ENCODE peak calls at places on chromosome 1, in five cellular contexts. One of them, this sample, is unnamed.

GRCh38 chr1:54177726-54178125 is 22.1 kb downstream of the CYB5RL start:
- DNase-seq in GM12878: no peak
- DNase-seq in PC-3: no peak
- DNase-seq in keratinocyte: no peak
- DNase-seq in GM23338: no peak
- DNase-seq in this sample: no peak

GRCh38 chr1:212452323-212453155 is 19.8 kb downstream of the NENF start:
- DNase-seq in GM12878: no peak
- DNase-seq in keratinocyte: no peak
- DNase-seq in GM23338: no peak
- DNase-seq in PC-3: no peak
- DNase-seq in this sample: no peak

GRCh38 chr1:108048311-108049082 is 83.5 kb upstream of the VAV3 start:
- DNase-seq in GM12878: no peak
- DNase-seq in keratinocyte: no peak
- DNase-seq in PC-3: no peak
- DNase-seq in GM23338: no peak
- DNase-seq in this sample: no peak

GRCh38 chr1:28173151-28173979 is 3.1 kb downstream of the PTAFR start:
- DNase-seq in keratinocyte: no peak
- DNase-seq in PC-3: no peak
- DNase-seq in GM12878: no peak
- DNase-seq in GM23338: no peak
- DNase-seq in this sample: no peak

GRCh38 chr1:3029991-3030662 is 8.9 kb downstream of the ACTRT2 start:
- DNase-seq in GM12878: no peak
- DNase-seq in GM23338: no peak
- DNase-seq in PC-3: no peak
- DNase-seq in keratinocyte: no peak
- DNase-seq in this sample: no peak

GRCh38 chr1:109084563-109085517 is 5.7 kb upstream of the TMEM167B start:
- DNase-seq in PC-3: peak; percentile 26
- DNase-seq in GM23338: no peak
- DNase-seq in GM12878: no peak
- DNase-seq in keratinocyte: no peak
- DNase-seq in this sample: no peak

GRCh38 chr1:37676281-37677243 is 15.8 kb upstream of the CDCA8 start:
- DNase-seq in PC-3: no peak
- DNase-seq in GM23338: no peak
- DNase-seq in GM12878: peak; percentile 68
- DNase-seq in keratinocyte: no peak
- DNase-seq in this sample: peak; percentile 75

GRCh38 chr1:93056214-93056613 is 22.9 kb upstream of the MTF2 start:
- DNase-seq in GM12878: no peak
- DNase-seq in keratinocyte: no peak
- DNase-seq in PC-3: peak; percentile 44
- DNase-seq in GM23338: peak; percentile 83
- DNase-seq in this sample: peak; percentile 13

GRCh38 chr1:14262582-14262981 is 335.9 kb upstream of the KAZN start:
- DNase-seq in GM12878: no peak
- DNase-seq in PC-3: no peak
- DNase-seq in GM23338: no peak
- DNase-seq in keratinocyte: no peak
- DNase-seq in this sample: no peak

GRCh38 chr1:155320661-155321576 is at the start of gene RUSC1:
- DNase-seq in GM23338: peak; percentile 93
- DNase-seq in keratinocyte: no peak
- DNase-seq in PC-3: peak; percentile 41
- DNase-seq in GM12878: no peak
- DNase-seq in this sample: no peak

GRCh38 chr1:159076753-159077656 is at the start of gene AIM2:
- DNase-seq in GM12878: peak; percentile 97
- DNase-seq in keratinocyte: no peak
- DNase-seq in PC-3: peak; percentile 55
- DNase-seq in GM23338: no peak
- DNase-seq in this sample: peak; percentile 96

GRCh38 chr1:200226268-200226968 is 183.4 kb downstream of the ZNF281 start:
- DNase-seq in GM12878: no peak
- DNase-seq in PC-3: no peak
- DNase-seq in GM23338: peak; percentile 72
- DNase-seq in keratinocyte: no peak
- DNase-seq in this sample: peak; percentile 54

GRCh38 chr1:64531057-64531456 is 61.1 kb downstream of the CACHD1 start:
- DNase-seq in PC-3: no peak
- DNase-seq in GM12878: no peak
- DNase-seq in GM23338: no peak
- DNase-seq in keratinocyte: no peak
- DNase-seq in this sample: no peak

GRCh38 chr1:25694167-25694566 is 77.6 kb downstream of the MAN1C1 start:
- DNase-seq in GM23338: no peak
- DNase-seq in keratinocyte: no peak
- DNase-seq in PC-3: no peak
- DNase-seq in GM12878: no peak
- DNase-seq in this sample: no peak

GRCh38 chr1:63612971-63613370 is 19.8 kb downstream of the PGM1 start:
- DNase-seq in GM12878: no peak
- DNase-seq in GM23338: no peak
- DNase-seq in keratinocyte: no peak
- DNase-seq in PC-3: no peak
- DNase-seq in this sample: no peak

GRCh38 chr1:196535727-196536126 is 72.5 kb downstream of the KCNT2 start:
- DNase-seq in keratinocyte: peak; percentile 17
- DNase-seq in GM23338: peak; percentile 80
- DNase-seq in GM12878: no peak
- DNase-seq in PC-3: peak; percentile 5
- DNase-seq in this sample: peak; percentile 46

GRCh38 chr1:24830680-24831272 is 85.5 kb downstream of the CLIC4 start:
- DNase-seq in GM12878: no peak
- DNase-seq in GM23338: peak; percentile 82
- DNase-seq in keratinocyte: peak; percentile 33
- DNase-seq in PC-3: peak; percentile 86
- DNase-seq in this sample: peak; percentile 62

GRCh38 chr1:6083801-6084467 is 38.2 kb downstream of the KCNAB2 start:
- DNase-seq in GM12878: no peak
- DNase-seq in keratinocyte: no peak
- DNase-seq in PC-3: no peak
- DNase-seq in GM23338: no peak
- DNase-seq in this sample: no peak

GRCh38 chr1:41006942-41007865 is 14.3 kb downstream of the SLFNL1 start:
- DNase-seq in GM23338: no peak
- DNase-seq in GM12878: no peak
- DNase-seq in keratinocyte: peak; percentile 97
- DNase-seq in PC-3: peak; percentile 18
- DNase-seq in this sample: no peak

GRCh38 chr1:57461405-57461804 is 37.5 kb upstream of the DAB1 start:
- DNase-seq in GM12878: no peak
- DNase-seq in GM23338: no peak
- DNase-seq in PC-3: no peak
- DNase-seq in keratinocyte: no peak
- DNase-seq in this sample: no peak

GRCh38 chr1:210328746-210329488 is at the start of gene HHAT:
- DNase-seq in GM23338: peak; percentile 82
- DNase-seq in GM12878: no peak
- DNase-seq in PC-3: peak; percentile 86
- DNase-seq in keratinocyte: no peak
- DNase-seq in this sample: peak; percentile 91

GRCh38 chr1:231550448-231550781 is 21.9 kb downstream of the TSNAX start:
- DNase-seq in GM23338: peak; percentile 78
- DNase-seq in PC-3: peak; percentile 58
- DNase-seq in keratinocyte: no peak
- DNase-seq in GM12878: no peak
- DNase-seq in this sample: peak; percentile 50

GRCh38 chr1:227747382-227747781 is 12.1 kb downstream of the SNAP47 start:
- DNase-seq in keratinocyte: no peak
- DNase-seq in PC-3: no peak
- DNase-seq in GM23338: no peak
- DNase-seq in GM12878: no peak
- DNase-seq in this sample: no peak

GRCh38 chr1:211932581-211933010 is 102.0 kb upstream of the LPGAT1 start:
- DNase-seq in GM12878: no peak
- DNase-seq in GM23338: no peak
- DNase-seq in PC-3: no peak
- DNase-seq in keratinocyte: no peak
- DNase-seq in this sample: no peak

GRCh38 chr1:30731806-30732276 is 8.5 kb upstream of the MATN1 start:
- DNase-seq in PC-3: no peak
- DNase-seq in GM12878: no peak
- DNase-seq in GM23338: no peak
- DNase-seq in keratinocyte: no peak
- DNase-seq in this sample: no peak

GRCh38 chr1:30745834-30746208 is 11.8 kb downstream of the LAPTM5 start:
- DNase-seq in keratinocyte: no peak
- DNase-seq in PC-3: no peak
- DNase-seq in GM12878: no peak
- DNase-seq in GM23338: no peak
- DNase-seq in this sample: no peak

GRCh38 chr1:116537898-116538297 is 32.9 kb downstream of the CD58 start:
- DNase-seq in GM23338: no peak
- DNase-seq in keratinocyte: no peak
- DNase-seq in PC-3: no peak
- DNase-seq in GM12878: no peak
- DNase-seq in this sample: no peak

GRCh38 chr1:96361251-96361856 is 360.2 kb upstream of the PTBP2 start:
- DNase-seq in PC-3: no peak
- DNase-seq in keratinocyte: no peak
- DNase-seq in GM12878: no peak
- DNase-seq in GM23338: no peak
- DNase-seq in this sample: no peak

GRCh38 chr1:37033355-37034291 is 692 bp downstream of the GRIK3 start:
- DNase-seq in GM12878: no peak
- DNase-seq in keratinocyte: no peak
- DNase-seq in PC-3: no peak
- DNase-seq in GM23338: no peak
- DNase-seq in this sample: no peak

GRCh38 chr1:228276901-228277490 is 69.2 kb downstream of the OBSCN start:
- DNase-seq in GM12878: no peak
- DNase-seq in keratinocyte: no peak
- DNase-seq in GM23338: peak; percentile 24
- DNase-seq in PC-3: no peak
- DNase-seq in this sample: no peak

GRCh38 chr1:156677616-156678596 is 699 bp upstream of the NES start:
- DNase-seq in GM12878: no peak
- DNase-seq in GM23338: peak; percentile 93
- DNase-seq in PC-3: peak; percentile 75
- DNase-seq in keratinocyte: no peak
- DNase-seq in this sample: peak; percentile 45

DNA sequence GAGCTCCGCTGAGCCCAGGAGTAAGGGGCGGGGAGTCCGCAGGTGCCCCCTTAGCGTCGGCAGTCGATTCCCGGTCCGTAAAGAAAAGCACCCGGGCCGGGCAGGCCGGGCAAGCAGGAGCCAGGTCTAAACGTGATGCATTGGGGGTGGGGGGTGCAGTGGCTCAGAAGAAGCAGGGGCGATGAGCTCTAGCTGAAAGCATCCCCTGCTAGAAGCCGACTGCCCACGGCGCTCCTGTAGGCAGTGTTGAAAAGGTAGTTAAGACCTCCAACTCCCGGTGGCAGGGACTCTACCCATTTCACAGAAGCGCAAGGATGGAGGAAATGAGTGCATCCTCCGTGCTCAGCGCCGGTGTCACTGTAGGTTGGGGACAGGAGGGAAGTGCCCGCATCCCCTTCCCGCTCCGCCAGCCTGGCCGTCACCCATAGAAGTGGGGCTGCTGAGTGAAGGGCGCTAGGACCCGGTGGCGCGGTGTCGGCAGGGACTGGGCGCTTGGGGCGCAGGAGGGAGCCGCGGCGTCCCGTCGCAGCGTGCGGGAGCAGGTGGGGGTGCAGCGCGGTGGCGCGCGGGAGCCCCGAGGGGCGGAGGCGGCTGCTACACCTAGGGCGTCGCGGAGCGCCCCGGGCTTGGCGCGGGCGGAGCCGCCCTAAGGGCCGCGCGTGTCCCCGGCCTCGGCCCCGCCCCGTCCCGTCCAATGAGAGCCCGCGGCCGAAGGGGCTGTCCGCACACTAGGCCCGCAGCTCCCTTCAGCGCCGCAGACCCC is at the start of gene WNT2B:
- DNase-seq in GM23338: peak; percentile 89
- DNase-seq in GM12878: no peak
- DNase-seq in PC-3: no peak
- DNase-seq in keratinocyte: no peak
- DNase-seq in this sample: peak; percentile 10
- TF ChIP-seq EZH2 in GM23338: peak; percentile 72
- TF ChIP-seq EZH2 in GM12878: peak; percentile 53
- TF ChIP-seq EZH2 in PC-3: no peak
- TF ChIP-seq EZH2 in keratinocyte: peak; percentile 88
- TF ChIP-seq EZH2 in this sample: no peak

GRCh38 chr1:203525685-203526084 is 31.7 kb downstream of the OPTC start:
- DNase-seq in GM12878: no peak
- DNase-seq in PC-3: no peak
- DNase-seq in GM23338: no peak
- DNase-seq in keratinocyte: no peak
- DNase-seq in this sample: no peak

GRCh38 chr1:203524824-203525223 is 30.9 kb downstream of the OPTC start:
- DNase-seq in GM23338: no peak
- DNase-seq in GM12878: no peak
- DNase-seq in PC-3: no peak
- DNase-seq in keratinocyte: no peak
- DNase-seq in this sample: no peak

GRCh38 chr1:203523667-203524066 is 29.7 kb downstream of the OPTC start:
- DNase-seq in PC-3: no peak
- DNase-seq in GM12878: no peak
- DNase-seq in keratinocyte: no peak
- DNase-seq in GM23338: no peak
- DNase-seq in this sample: no peak

GRCh38 chr1:203522237-203522636 is 28.3 kb downstream of the OPTC start:
- DNase-seq in GM23338: no peak
- DNase-seq in PC-3: no peak
- DNase-seq in GM12878: no peak
- DNase-seq in keratinocyte: no peak
- DNase-seq in this sample: no peak

DNA sequence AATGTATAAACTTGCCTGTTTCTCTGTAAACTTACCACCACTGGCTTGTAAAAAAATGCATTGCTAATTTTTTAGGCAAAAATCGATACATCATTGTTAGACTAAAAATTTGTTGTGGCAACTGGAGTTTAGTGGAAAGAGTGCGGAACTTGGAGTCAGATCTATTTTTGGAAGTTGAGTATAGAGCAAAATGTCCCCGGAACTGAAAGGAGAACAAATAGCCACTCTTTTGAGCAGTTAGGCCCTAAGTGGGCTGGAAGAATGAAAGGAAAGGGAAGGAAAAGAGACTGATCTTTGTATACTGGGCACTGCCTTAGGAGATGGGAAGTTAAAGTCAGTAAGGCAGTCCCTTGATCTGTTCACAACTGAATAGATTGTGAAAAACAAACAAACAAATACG is 30.2 kb downstream of the OPTC start:
- DNase-seq in keratinocyte: no peak
- DNase-seq in GM12878: no peak
- DNase-seq in PC-3: no peak
- DNase-seq in GM23338: no peak
- DNase-seq in this sample: no peak
- H3K4me1 ChIP-seq in keratinocyte: peaks cover 38% of the 10 kb centered on the region
- H3K4me1 ChIP-seq in GM12878: no peaks in the 10 kb centered on the region
- H3K4me1 ChIP-seq in PC-3: peaks cover 34% of the 10 kb centered on the region
- H3K4me1 ChIP-seq in GM23338: peaks cover 46% of the 10 kb centered on the region
- H3K4me1 ChIP-seq in this sample: no peaks in the 10 kb centered on the region

GRCh38 chr1:234564035-234565029 is 45.6 kb downstream of the IRF2BP2 start:
- DNase-seq in keratinocyte: peak; percentile 97
- DNase-seq in PC-3: peak; percentile 94
- DNase-seq in GM12878: no peak
- DNase-seq in GM23338: no peak
- DNase-seq in this sample: no peak
- TF ChIP-seq EZH2 in keratinocyte: no peak
- TF ChIP-seq EZH2 in PC-3: no peak
- TF ChIP-seq EZH2 in GM12878: no peak
- TF ChIP-seq EZH2 in GM23338: no peak
- TF ChIP-seq EZH2 in this sample: no peak

GRCh38 chr1:20662110-20662475 is 924 bp upstream of the DDOST start:
- DNase-seq in GM12878: no peak
- DNase-seq in GM23338: no peak
- DNase-seq in keratinocyte: no peak
- DNase-seq in PC-3: no peak
- DNase-seq in this sample: no peak
- H3K4me1 ChIP-seq in GM12878: peaks cover 10% of the 10 kb centered on the region
- H3K4me1 ChIP-seq in GM23338: peaks cover 11% of the 10 kb centered on the region
- H3K4me1 ChIP-seq in keratinocyte: peaks cover 16% of the 10 kb centered on the region
- H3K4me1 ChIP-seq in PC-3: peaks cover 8% of the 10 kb centered on the region
- H3K4me1 ChIP-seq in this sample: peaks cover 29% of the 10 kb centered on the region

This sample was measured in MM.1S.